ENCODE peak calls at places on chromosomes 11 and 22, in ten cellular contexts. One of them, this sample, is unnamed.

GRCh38 chr11:121237686-121238658 is 54.6 kb upstream of the SC5D start:
- DNase-seq in K562: no peak
- DNase-seq in stomach: no peak
- DNase-seq in upper lobe of left lung: peak; percentile 41
- DNase-seq in tibial nerve: no peak
- DNase-seq in esophagus muscularis mucosa: no peak
- DNase-seq in transverse colon: no peak
- DNase-seq in A549: no peak
- DNase-seq in sigmoid colon: no peak
- DNase-seq in H1: no peak
- DNase-seq in this sample: no peak

GRCh38 chr22:43811777-43812148 is 342 bp downstream of the EFCAB6 start:
- DNase-seq in H1: no peak
- DNase-seq in esophagus muscularis mucosa: peak; percentile 86
- DNase-seq in A549: peak; percentile 10
- DNase-seq in tibial nerve: no peak
- DNase-seq in stomach: no peak
- DNase-seq in sigmoid colon: no peak
- DNase-seq in transverse colon: peak; percentile 13
- DNase-seq in K562: no peak
- DNase-seq in upper lobe of left lung: no peak
- DNase-seq in this sample: no peak

GRCh38 chr11:76834151-76834550 is 26.6 kb upstream of the ACER3 start:
- DNase-seq in tibial nerve: no peak
- DNase-seq in upper lobe of left lung: no peak
- DNase-seq in stomach: no peak
- DNase-seq in esophagus muscularis mucosa: no peak
- DNase-seq in transverse colon: no peak
- DNase-seq in sigmoid colon: no peak
- DNase-seq in K562: no peak
- DNase-seq in H1: no peak
- DNase-seq in A549: no peak
- DNase-seq in this sample: no peak

GRCh38 chr11:18309691-18310090 is 12.2 kb downstream of the HPS5 start:
- DNase-seq in esophagus muscularis mucosa: no peak
- DNase-seq in transverse colon: no peak
- DNase-seq in upper lobe of left lung: no peak
- DNase-seq in stomach: no peak
- DNase-seq in A549: no peak
- DNase-seq in K562: no peak
- DNase-seq in tibial nerve: no peak
- DNase-seq in sigmoid colon: no peak
- DNase-seq in H1: no peak
- DNase-seq in this sample: no peak

GRCh38 chr11:78060533-78060932 is 3.1 kb upstream of the THRSP start:
- DNase-seq in A549: no peak
- DNase-seq in tibial nerve: no peak
- DNase-seq in upper lobe of left lung: no peak
- DNase-seq in transverse colon: no peak
- DNase-seq in esophagus muscularis mucosa: no peak
- DNase-seq in stomach: no peak
- DNase-seq in sigmoid colon: no peak
- DNase-seq in H1: no peak
- DNase-seq in K562: no peak
- DNase-seq in this sample: no peak

GRCh38 chr22:29388759-29389090 is 355 bp upstream of the AP1B1 start:
- DNase-seq in K562: no peak
- DNase-seq in stomach: no peak
- DNase-seq in tibial nerve: no peak
- DNase-seq in H1: no peak
- DNase-seq in upper lobe of left lung: no peak
- DNase-seq in sigmoid colon: no peak
- DNase-seq in transverse colon: no peak
- DNase-seq in esophagus muscularis mucosa: no peak
- DNase-seq in A549: no peak
- DNase-seq in this sample: no peak

GRCh38 chr11:30488304-30488998 is 97.7 kb downstream of the MPPED2 start:
- DNase-seq in K562: no peak
- DNase-seq in esophagus muscularis mucosa: no peak
- DNase-seq in A549: no peak
- DNase-seq in H1: no peak
- DNase-seq in sigmoid colon: no peak
- DNase-seq in tibial nerve: no peak
- DNase-seq in transverse colon: peak; percentile 60
- DNase-seq in stomach: peak; percentile 53
- DNase-seq in upper lobe of left lung: no peak
- DNase-seq in this sample: no peak

GRCh38 chr11:12042215-12042676 is 33.8 kb upstream of the DKK3 start:
- DNase-seq in esophagus muscularis mucosa: no peak
- DNase-seq in transverse colon: no peak
- DNase-seq in stomach: no peak
- DNase-seq in K562: no peak
- DNase-seq in A549: no peak
- DNase-seq in H1: no peak
- DNase-seq in tibial nerve: no peak
- DNase-seq in sigmoid colon: no peak
- DNase-seq in upper lobe of left lung: no peak
- DNase-seq in this sample: no peak

GRCh38 chr22:30602049-30602448 is 4.9 kb upstream of the TCN2 start:
- DNase-seq in stomach: no peak
- DNase-seq in esophagus muscularis mucosa: no peak
- DNase-seq in upper lobe of left lung: no peak
- DNase-seq in sigmoid colon: no peak
- DNase-seq in transverse colon: no peak
- DNase-seq in K562: no peak
- DNase-seq in A549: no peak
- DNase-seq in H1: no peak
- DNase-seq in tibial nerve: no peak
- DNase-seq in this sample: no peak

GRCh38 chr11:79510948-79511347 is 70.1 kb upstream of the TENM4 start:
- DNase-seq in upper lobe of left lung: no peak
- DNase-seq in stomach: no peak
- DNase-seq in transverse colon: no peak
- DNase-seq in H1: no peak
- DNase-seq in A549: no peak
- DNase-seq in esophagus muscularis mucosa: no peak
- DNase-seq in sigmoid colon: no peak
- DNase-seq in K562: no peak
- DNase-seq in tibial nerve: no peak
- DNase-seq in this sample: no peak

GRCh38 chr11:86558841-86559240 is 113.6 kb downstream of the ME3 start:
- DNase-seq in tibial nerve: no peak
- DNase-seq in esophagus muscularis mucosa: no peak
- DNase-seq in stomach: no peak
- DNase-seq in transverse colon: no peak
- DNase-seq in sigmoid colon: no peak
- DNase-seq in A549: no peak
- DNase-seq in K562: no peak
- DNase-seq in upper lobe of left lung: no peak
- DNase-seq in H1: no peak
- DNase-seq in this sample: no peak

GRCh38 chr22:18062421-18062820 is 15.4 kb upstream of the PEX26 start:
- DNase-seq in K562: no peak
- DNase-seq in sigmoid colon: no peak
- DNase-seq in upper lobe of left lung: no peak
- DNase-seq in stomach: no peak
- DNase-seq in esophagus muscularis mucosa: no peak
- DNase-seq in tibial nerve: no peak
- DNase-seq in H1: no peak
- DNase-seq in transverse colon: no peak
- DNase-seq in A549: no peak
- DNase-seq in this sample: no peak

GRCh38 chr11:2295971-2296912 is 5.5 kb downstream of the C11orf21 start:
- DNase-seq in K562: no peak
- DNase-seq in stomach: no peak
- DNase-seq in esophagus muscularis mucosa: no peak
- DNase-seq in tibial nerve: no peak
- DNase-seq in sigmoid colon: peak; percentile 28
- DNase-seq in H1: no peak
- DNase-seq in transverse colon: no peak
- DNase-seq in upper lobe of left lung: no peak
- DNase-seq in A549: no peak
- DNase-seq in this sample: peak; percentile 10

DNA sequence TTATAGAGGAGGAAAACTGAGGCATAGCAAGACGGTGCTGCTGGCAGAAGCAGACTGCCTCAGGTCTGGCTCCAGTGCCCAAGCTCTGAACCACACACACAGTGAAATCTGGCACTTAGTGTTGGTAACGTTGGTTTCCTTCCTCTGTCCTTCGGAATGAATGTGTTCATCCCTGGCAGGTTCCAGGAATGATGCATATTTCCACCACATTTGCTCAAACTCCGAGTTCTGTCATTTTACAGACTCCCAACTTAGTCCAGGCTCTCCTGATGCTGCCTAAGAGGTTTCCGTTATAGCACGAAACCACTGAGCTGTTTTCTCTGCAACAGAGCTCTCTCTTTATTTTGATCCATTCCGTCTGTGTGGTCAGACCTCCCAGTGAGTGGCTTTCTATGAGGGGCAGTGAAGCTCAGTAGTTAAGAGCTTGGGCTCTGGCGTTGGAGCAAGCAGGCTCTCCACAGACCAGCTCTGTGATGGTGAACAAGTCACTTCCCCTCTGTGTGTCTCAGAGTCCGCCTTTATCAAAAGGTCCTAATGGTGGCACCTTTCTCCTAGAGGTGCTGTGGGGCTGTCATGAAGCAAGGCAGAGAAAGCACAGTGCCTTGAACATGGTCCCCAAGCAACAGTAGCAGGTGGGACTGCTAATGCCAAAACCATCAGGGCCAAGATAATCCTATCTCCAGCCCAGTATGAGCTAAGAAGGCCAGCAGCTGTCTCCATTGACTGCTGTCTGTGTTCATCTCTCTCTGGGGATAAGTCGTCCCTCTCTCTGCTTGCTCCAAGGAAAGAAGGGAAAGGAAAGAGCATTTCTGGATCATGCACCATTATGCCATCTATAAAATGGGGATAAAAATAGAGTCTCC is 200.4 kb downstream of the MYO18B start:
- DNase-seq in sigmoid colon: no peak
- DNase-seq in stomach: no peak
- DNase-seq in esophagus muscularis mucosa: no peak
- DNase-seq in K562: no peak
- DNase-seq in tibial nerve: no peak
- DNase-seq in H1: no peak
- DNase-seq in A549: no peak
- DNase-seq in transverse colon: no peak
- DNase-seq in upper lobe of left lung: no peak
- DNase-seq in this sample: no peak
- TF ChIP-seq EP300 in sigmoid colon: no peak
- TF ChIP-seq EP300 in stomach: no peak
- TF ChIP-seq EP300 in esophagus muscularis mucosa: no peak
- TF ChIP-seq EP300 in K562: no peak
- TF ChIP-seq EP300 in tibial nerve: no peak
- TF ChIP-seq EP300 in H1: no peak
- TF ChIP-seq EP300 in A549: no peak
- TF ChIP-seq EP300 in transverse colon: no peak
- TF ChIP-seq EP300 in upper lobe of left lung: no peak
- TF ChIP-seq EP300 in this sample: no peak

DNA sequence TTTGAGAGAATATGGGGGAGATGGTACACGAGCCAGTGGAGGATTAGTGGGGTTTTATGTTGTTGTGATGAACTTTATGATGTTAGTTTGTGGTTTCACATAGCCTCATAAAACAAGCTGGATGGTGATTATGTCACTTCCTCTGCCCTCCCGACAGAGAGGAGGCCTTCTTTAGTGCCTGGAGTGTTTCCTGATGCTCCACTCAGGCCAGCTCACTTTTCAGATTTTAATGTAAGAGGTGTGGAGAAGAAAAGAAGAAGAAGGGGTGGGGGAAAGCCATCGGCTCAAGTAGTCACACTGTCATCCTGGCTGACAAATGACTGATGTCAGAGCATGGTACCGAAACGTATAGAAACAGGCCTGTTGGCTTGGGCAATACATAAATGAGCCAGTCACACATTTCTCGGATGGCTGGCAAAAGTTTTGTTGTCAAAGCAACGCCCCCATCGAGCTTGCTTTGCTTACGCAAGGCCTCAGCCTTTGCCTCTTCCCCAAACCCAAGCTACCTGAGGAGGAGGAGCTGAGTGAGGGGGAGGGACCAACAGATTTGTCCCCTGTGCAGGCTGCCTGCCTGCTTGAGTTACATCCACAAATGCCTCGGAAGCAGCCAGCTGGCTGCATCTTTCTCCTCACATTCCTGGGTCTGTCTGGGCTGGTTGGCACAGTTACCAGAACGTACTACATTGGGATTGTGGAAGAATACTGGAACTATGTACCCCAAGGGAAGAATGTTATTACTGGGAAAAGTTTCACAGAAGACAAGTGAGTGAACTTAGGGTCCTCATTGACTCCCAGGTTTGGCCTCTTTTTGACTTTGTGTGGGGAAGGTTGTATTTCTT is at the start of gene HEPHL1:
- DNase-seq in upper lobe of left lung: no peak
- DNase-seq in esophagus muscularis mucosa: no peak
- DNase-seq in sigmoid colon: no peak
- DNase-seq in stomach: no peak
- DNase-seq in tibial nerve: no peak
- DNase-seq in transverse colon: no peak
- DNase-seq in H1: no peak
- DNase-seq in A549: no peak
- DNase-seq in K562: no peak
- DNase-seq in this sample: no peak
- H3K4me1 ChIP-seq in upper lobe of left lung: no peaks in the 10 kb centered on the region
- H3K4me1 ChIP-seq in esophagus muscularis mucosa: no peaks in the 10 kb centered on the region
- H3K4me1 ChIP-seq in sigmoid colon: no peaks in the 10 kb centered on the region
- H3K4me1 ChIP-seq in stomach: no peaks in the 10 kb centered on the region
- H3K4me1 ChIP-seq in tibial nerve: no peaks in the 10 kb centered on the region
- H3K4me1 ChIP-seq in transverse colon: no peaks in the 10 kb centered on the region
- H3K4me1 ChIP-seq in H1: no peaks in the 10 kb centered on the region
- H3K4me1 ChIP-seq in A549: no peaks in the 10 kb centered on the region
- H3K4me1 ChIP-seq in K562: peaks cover 5% of the 10 kb centered on the region
- H3K4me1 ChIP-seq in this sample: no peaks in the 10 kb centered on the region

GRCh38 chr11:57426754-57427691 is at the start of gene SLC43A3:
- DNase-seq in transverse colon: peak; percentile 66
- DNase-seq in sigmoid colon: peak; percentile 89
- DNase-seq in esophagus muscularis mucosa: peak; percentile 94
- DNase-seq in upper lobe of left lung: peak; percentile 93
- DNase-seq in stomach: peak; percentile 76
- DNase-seq in H1: peak; percentile 23
- DNase-seq in K562: peak; percentile 89
- DNase-seq in A549: no peak
- DNase-seq in tibial nerve: peak; percentile 63
- DNase-seq in this sample: peak; percentile 86
- TF ChIP-seq POLR2A in transverse colon: peak; percentile 40
- TF ChIP-seq POLR2A in sigmoid colon: no peak
- TF ChIP-seq POLR2A in esophagus muscularis mucosa: peak; percentile 19
- TF ChIP-seq POLR2A in upper lobe of left lung: no peak
- TF ChIP-seq POLR2A in stomach: no peak
- TF ChIP-seq POLR2A in H1: peak; percentile 56
- TF ChIP-seq POLR2A in K562: peak; percentile 89
- TF ChIP-seq POLR2A in A549: no peak
- TF ChIP-seq POLR2A in tibial nerve: no peak
- TF ChIP-seq POLR2A in this sample: peak; percentile 71

GRCh38 chr11:74956387-74956786 is 7.3 kb downstream of the SPCS2 start:
- DNase-seq in transverse colon: no peak
- DNase-seq in sigmoid colon: no peak
- DNase-seq in upper lobe of left lung: no peak
- DNase-seq in A549: no peak
- DNase-seq in tibial nerve: no peak
- DNase-seq in esophagus muscularis mucosa: no peak
- DNase-seq in H1: no peak
- DNase-seq in stomach: no peak
- DNase-seq in K562: no peak
- DNase-seq in this sample: no peak
- TF ChIP-seq EP300 in transverse colon: no peak
- TF ChIP-seq EP300 in sigmoid colon: no peak
- TF ChIP-seq EP300 in upper lobe of left lung: no peak
- TF ChIP-seq EP300 in A549: no peak
- TF ChIP-seq EP300 in tibial nerve: no peak
- TF ChIP-seq EP300 in esophagus muscularis mucosa: no peak
- TF ChIP-seq EP300 in H1: no peak
- TF ChIP-seq EP300 in stomach: no peak
- TF ChIP-seq EP300 in K562: no peak
- TF ChIP-seq EP300 in this sample: no peak